ENCODE peak calls at places on chromosomes 5 and 9, in seven cellular contexts. C is endothelial cell, N is A549, B is HFF-Myc, T is retinal pigment epithelial cell, A is stomach, W is breast epithelium. I is an unnamed sample.

GRCh38 chr5:175847503-175847902 is 23.9 kb upstream of the CPLX2 start:
- DNase-seq in N (peak), A (no peak), W (no peak), T (no peak), B (no peak), C (peak), I (no peak)

GRCh38 chr9:72363226-72363625 is 1.8 kb downstream of the ZFAND5 start:
- DNase-seq in C (no peak), A (no peak), N (no peak), W (no peak), T (no peak), B (no peak), I (no peak)

GRCh38 chr9:69857828-69858227 is 37.2 kb downstream of the CFAP95 start:
- DNase-seq in C (no peak), W (no peak), A (no peak), T (no peak), N (no peak), B (no peak), I (no peak)

GRCh38 chr5:157328277-157328912 is 62.5 kb downstream of the CYFIP2 start:
- DNase-seq in B (peak), T (peak), W (peak), A (peak), N (peak), C (peak), I (peak)

GRCh38 chr9:121914604-121915303 is 178.4 kb downstream of the TTLL11 start:
- DNase-seq in B (no peak), W (no peak), N (no peak), C (no peak), A (no peak), T (no peak), I (no peak)

GRCh38 chr5:139177809-139178581 is 20.2 kb downstream of the SIL1 start:
- DNase-seq in C (no peak), A (peak), T (no peak), B (no peak), N (no peak), W (peak), I (no peak)

GRCh38 chr9:99257723-99258364 is 35.8 kb downstream of the SEC61B start:
- DNase-seq in B (no peak), T (no peak), C (no peak), A (no peak), W (no peak), N (no peak), I (no peak)

GRCh38 chr9:77433675-77434445 is 214.3 kb downstream of the GNA14 start:
- DNase-seq in B (no peak), C (peak), T (no peak), W (peak), N (peak), A (peak), I (peak)

GRCh38 chr5:42884326-42884725 is 72.6 kb upstream of the SELENOP start:
- DNase-seq in A (no peak), C (no peak), B (no peak), T (no peak), W (no peak), N (no peak), I (no peak)

GRCh38 chr5:132260714-132261615 is 3.5 kb downstream of the PDLIM4 start:
- DNase-seq in W (peak), T (peak), B (peak), A (peak), C (peak), N (no peak), I (no peak)

GRCh38 chr5:150322202-150322601 is 19.5 kb upstream of the ARSI start:
- DNase-seq in W (no peak), T (no peak), A (no peak), N (no peak), C (no peak), B (no peak), I (no peak)

GRCh38 chr5:150323819-150324218 is 21.1 kb upstream of the ARSI start:
- DNase-seq in A (no peak), B (no peak), T (no peak), C (no peak), W (no peak), N (no peak), I (no peak)

GRCh38 chr5:150323092-150323491 is 20.4 kb upstream of the ARSI start:
- DNase-seq in W (no peak), N (no peak), C (no peak), B (no peak), T (no peak), A (no peak), I (no peak)

GRCh38 chr5:150328458-150328857 is 25.8 kb upstream of the ARSI start:
- DNase-seq in C (no peak), A (no peak), B (no peak), N (no peak), W (no peak), T (no peak), I (no peak)

DNA sequence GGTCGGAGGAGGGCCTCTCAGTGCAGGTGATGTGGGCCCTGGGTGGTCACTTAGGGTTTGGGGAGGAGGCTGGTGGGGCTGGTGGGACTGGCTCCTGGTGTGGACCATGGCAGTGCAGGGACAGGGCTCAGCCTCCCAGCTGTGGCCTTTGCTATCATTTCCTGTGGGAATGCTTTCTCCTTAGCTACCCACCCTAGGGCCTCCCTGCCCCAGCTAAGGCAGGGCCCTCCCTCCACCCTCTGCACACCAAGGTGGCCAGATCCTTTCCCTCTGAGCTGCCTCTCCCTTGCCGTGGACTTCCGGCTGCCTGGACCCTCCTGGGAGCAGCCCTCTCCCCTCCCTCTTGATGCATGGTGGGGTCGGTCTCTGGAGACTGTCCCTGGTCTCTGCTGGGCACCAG is 22.7 kb upstream of the ARSI start:
- DNase-seq in T (no peak), W (no peak), N (no peak), A (no peak), C (no peak), B (no peak), I (no peak)
- TF ChIP-seq CTCF in T (no peak), W (no peak), N (no peak), A (no peak), C (no peak), B (no peak), I (no peak)

DNA sequence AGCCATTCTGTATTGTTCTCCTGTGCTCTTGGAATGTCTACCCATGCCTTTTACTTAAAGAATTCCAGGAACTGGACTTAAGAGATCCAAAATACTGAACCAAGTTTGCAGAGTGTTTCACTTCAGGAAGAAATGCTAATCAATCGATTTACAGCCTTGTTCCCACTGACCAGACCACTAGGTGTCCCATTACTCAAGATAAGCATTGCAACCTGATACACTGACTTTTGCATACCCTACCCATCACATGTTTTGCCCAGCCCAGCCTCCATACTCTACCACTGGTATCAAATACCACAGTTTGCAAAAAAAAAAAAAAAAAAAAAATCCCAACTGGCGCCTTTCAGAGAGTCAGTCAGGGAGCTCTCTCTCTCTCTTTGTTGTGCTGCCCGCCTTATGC is 550.8 kb downstream of the CDH9 start:
- DNase-seq in B (no peak), C (no peak), T (no peak), N (no peak), W (no peak), A (no peak), I (no peak)
- TF ChIP-seq CTCF in B (no peak), C (no peak), T (no peak), N (no peak), W (no peak), A (no peak), I (no peak)

DNA sequence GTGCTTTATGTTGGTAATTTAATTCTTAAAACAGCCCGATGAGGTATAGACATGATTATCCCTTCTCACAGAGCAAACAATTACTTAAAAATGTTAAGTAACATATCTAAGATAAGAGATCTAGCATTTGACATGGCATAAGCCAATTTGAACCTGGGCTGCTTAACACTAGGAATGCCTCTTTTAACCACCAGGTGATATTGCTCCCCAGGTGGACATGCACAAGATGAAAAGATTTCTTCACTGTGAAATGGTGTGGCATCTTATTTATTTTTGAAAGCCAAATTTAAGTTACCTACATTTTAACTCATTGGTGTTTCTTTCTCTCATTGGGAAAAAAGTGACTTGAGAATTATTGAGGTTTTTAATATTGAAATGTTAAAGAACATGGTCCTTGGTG is 15.8 kb upstream of the LRRC70 start:
- DNase-seq in N (no peak), C (no peak), B (no peak), A (no peak), W (no peak), T (no peak), I (no peak)
- TF ChIP-seq CTCF in N (no peak), C (peak), B (no peak), A (no peak), W (no peak), T (no peak), I (no peak)

GRCh38 chr9:134371731-134372130 is 45.5 kb downstream of the RXRA start:
- DNase-seq in T (no peak), A (peak), C (no peak), B (no peak), W (peak), N (no peak), I (no peak)

GRCh38 chr9:134373953-134374300 is 47.7 kb downstream of the RXRA start:
- DNase-seq in T (no peak), C (no peak), B (no peak), W (no peak), N (no peak), A (no peak), I (no peak)

GRCh38 chr9:134373269-134373668 is 47.0 kb downstream of the RXRA start:
- DNase-seq in B (no peak), N (no peak), A (no peak), W (no peak), T (no peak), C (no peak), I (peak)

GRCh38 chr9:134374301-134375010 is 48.2 kb downstream of the RXRA start:
- DNase-seq in C (no peak), B (no peak), N (no peak), A (no peak), W (no peak), T (no peak), I (no peak)

GRCh38 chr9:134372621-134373267 is 46.5 kb downstream of the RXRA start:
- DNase-seq in W (no peak), T (no peak), C (no peak), A (no peak), N (no peak), B (no peak), I (no peak)
- TF ChIP-seq CTCF in W (no peak), T (no peak), C (no peak), A (no peak), N (no peak), B (no peak), I (no peak)

I was measured in GM13977.